ENCODE peak calls at places on chromosomes 13 and 19, in five cellular contexts. W, Q, A, N and F are unnamed samples.

GRCh38 chr19:17107546-17108452 is 32.2 kb downstream of the MYO9B start:
- DNase-seq in W (peak), Q (no peak), A (peak), N (peak), F (no peak)

GRCh38 chr19:42132851-42133528 is 744 bp upstream of the POU2F2 start:
- DNase-seq in W (peak), Q (peak), A (peak), N (peak), F (peak)

GRCh38 chr13:21010621-21011020 is 50.8 kb downstream of the LATS2 start:
- DNase-seq in W (no peak), Q (no peak), A (peak), N (no peak), F (no peak)

GRCh38 chr19:38433268-38433733 is at the start of gene RYR1:
- DNase-seq in W (no peak), Q (peak), A (no peak), N (no peak), F (peak)

GRCh38 chr19:50486823-50487515 is 10.3 kb upstream of the GARIN5A start:
- DNase-seq in W (peak), Q (peak), A (peak), N (no peak), F (peak)

GRCh38 chr13:25692156-25692555 is 320.4 kb downstream of the ATP8A2 start:
- DNase-seq in W (no peak), Q (no peak), A (no peak), N (no peak), F (no peak)

GRCh38 chr13:89686171-89686570 is 1661.3 kb upstream of the MIR17HG start:
- DNase-seq in W (no peak), Q (no peak), A (no peak), N (no peak), F (no peak)

GRCh38 chr13:79681069-79681468 is 200.1 kb downstream of the NDFIP2 start:
- DNase-seq in W (no peak), Q (no peak), A (no peak), N (no peak), F (no peak)

GRCh38 chr13:90448466-90449037 is 898.9 kb upstream of the MIR17HG start:
- DNase-seq in W (no peak), Q (no peak), A (peak), N (no peak), F (no peak)

GRCh38 chr19:56566904-56567273 is 379 bp upstream of the ZNF470 start:
- DNase-seq in W (no peak), Q (peak), A (peak), N (peak), F (no peak)

GRCh38 chr13:114151031-114151430 is 18.6 kb upstream of the RASA3 start:
- DNase-seq in W (no peak), Q (no peak), A (no peak), N (no peak), F (no peak)

GRCh38 chr19:13225973-13226865 is 76.0 kb downstream of the IER2 start:
- DNase-seq in W (no peak), Q (no peak), A (no peak), N (no peak), F (no peak)